ENCODE peak calls at places on chromosomes 7 and 10, in four cellular contexts. L, D, E and Y are unnamed samples.

GRCh38 chr10:14673189-14673947 is 101.3 kb downstream of the FAM107B start:
- DNase-seq in D (no peak), E (no peak), L (no peak), Y (no peak)

GRCh38 chr7:28348631-28349030 is 63.7 kb upstream of the CREB5 start:
- DNase-seq in E (no peak), L (no peak), D (peak), Y (no peak)

GRCh38 chr7:136688601-136689000 is 179.9 kb upstream of the CHRM2 start:
- DNase-seq in E (no peak), D (no peak), L (no peak), Y (no peak)

GRCh38 chr7:74058486-74058885 is 25.1 kb upstream of the LIMK1 start:
- DNase-seq in L (no peak), D (no peak), E (no peak), Y (no peak)

GRCh38 chr10:122703483-122704448 is 4.1 kb upstream of the C10orf120 start:
- DNase-seq in E (peak), D (peak), L (peak), Y (peak)

GRCh38 chr7:5692112-5692844 is 89.2 kb downstream of the RNF216 start:
- DNase-seq in D (peak), L (peak), E (peak), Y (peak)

GRCh38 chr10:24762966-24763623 is 39.4 kb upstream of the ARHGAP21 start:
- DNase-seq in L (no peak), D (no peak), E (no peak), Y (peak)

GRCh38 chr7:64881461-64882287 is 21.4 kb upstream of the ZNF273 start:
- DNase-seq in L (peak), D (no peak), E (no peak), Y (no peak)

GRCh38 chr10:33802566-33802965 is 468.1 kb upstream of the NRP1 start:
- DNase-seq in E (no peak), L (no peak), D (no peak), Y (no peak)

GRCh38 chr7:74043523-74043951 is 15.6 kb downstream of the ELN start:
- DNase-seq in D (no peak), E (peak), L (no peak), Y (no peak)

GRCh38 chr10:68096913-68097509 is 12.3 kb upstream of the MYPN start:
- DNase-seq in L (peak), D (peak), E (no peak), Y (peak)

GRCh38 chr10:48199580-48200377 is 74.7 kb downstream of the FRMPD2 start:
- DNase-seq in L (no peak), E (no peak), D (no peak), Y (no peak)

GRCh38 chr7:150756858-150757257 is 19.6 kb downstream of the GIMAP5 start:
- DNase-seq in L (no peak), E (no peak), D (no peak), Y (peak)

GRCh38 chr10:15591937-15592336 is 127.8 kb downstream of the ITGA8 start:
- DNase-seq in D (no peak), L (no peak), E (no peak), Y (no peak)

GRCh38 chr7:42262907-42263466 is 26.0 kb upstream of the GLI3 start:
- DNase-seq in D (no peak), E (peak), L (no peak), Y (no peak)

GRCh38 chr10:86128360-86128759 is 238.2 kb downstream of the GRID1 start:
- DNase-seq in E (no peak), D (no peak), L (no peak), Y (no peak)

GRCh38 chr7:154583454-154583853 is 419.5 kb downstream of the PAXIP1 start:
- DNase-seq in E (no peak), D (no peak), L (no peak), Y (no peak)

GRCh38 chr7:107659666-107660065 is 962 bp upstream of the SLC26A4 start:
- DNase-seq in L (no peak), D (no peak), E (no peak), Y (no peak)

GRCh38 chr10:102230264-102230860 is 4.3 kb downstream of the ELOVL3 start:
- DNase-seq in E (peak), D (no peak), L (peak), Y (peak)

GRCh38 chr7:32142649-32143048 is 72.4 kb upstream of the PDE1C start:
- DNase-seq in E (no peak), L (no peak), D (no peak), Y (no peak)

GRCh38 chr7:3239291-3239691 is 61.8 kb upstream of the SDK1 start:
- DNase-seq in D (no peak), L (no peak), E (no peak), Y (no peak)

GRCh38 chr10:76382381-76382851 is 951.0 kb downstream of the LRMDA start:
- DNase-seq in E (no peak), L (no peak), D (no peak), Y (no peak)

GRCh38 chr7:45919947-45920542 is 1.0 kb downstream of the IGFBP3 start:
- DNase-seq in E (peak), D (no peak), L (no peak), Y (no peak)

GRCh38 chr7:158695726-158696452 is 8.7 kb downstream of the NCAPG2 start:
- DNase-seq in D (peak), E (peak), L (peak), Y (peak)

GRCh38 chr10:118458957-118459641 is 117.0 kb upstream of the FAM204A start:
- DNase-seq in L (no peak), D (no peak), E (no peak), Y (no peak)

GRCh38 chr7:55019691-55020480 is 1.1 kb downstream of the EGFR start:
- DNase-seq in E (peak), L (no peak), D (no peak), Y (no peak)

GRCh38 chr10:23448802-23449570 is 10.1 kb downstream of the OTUD1 start:
- DNase-seq in E (no peak), D (no peak), L (no peak), Y (peak)

GRCh38 chr10:29703276-29703675 is 68.5 kb upstream of the SVIL start:
- DNase-seq in L (no peak), D (no peak), E (peak), Y (no peak)

GRCh38 chr10:61974611-61975010 is 73.1 kb downstream of the ARID5B start:
- DNase-seq in D (no peak), E (peak), L (peak), Y (peak)

GRCh38 chr7:38382627-38383026 is 109.2 kb upstream of the TARP start:
- DNase-seq in E (no peak), L (no peak), D (no peak), Y (no peak)

GRCh38 chr10:102416181-102417094 is 2.1 kb downstream of the PSD start:
- DNase-seq in E (peak), L (no peak), D (no peak), Y (no peak)

GRCh38 chr7:1531263-1531978 is 919 bp downstream of the MAFK start:
- DNase-seq in E (peak), L (peak), D (no peak), Y (peak)

GRCh38 chr7:138585283-138585993 is 115.7 kb downstream of the SVOPL start:
- DNase-seq in E (no peak), L (no peak), D (no peak), Y (no peak)
- H3K27ac ChIP-seq in E (no peak), L (no peak), D (no peak), Y (no peak)

GRCh38 chr7:133345690-133346421 is 93.0 kb downstream of the EXOC4 start:
- DNase-seq in L (no peak), E (no peak), D (no peak), Y (no peak)
- H3K27ac ChIP-seq in L (no peak), E (no peak), D (no peak), Y (no peak)

GRCh38 chr10:110817614-110818013 is 54.1 kb upstream of the PDCD4 start:
- DNase-seq in E (no peak), L (no peak), D (no peak), Y (no peak)

GRCh38 chr10:110815354-110816004 is 56.2 kb upstream of the PDCD4 start:
- DNase-seq in D (no peak), L (no peak), E (peak), Y (no peak)

GRCh38 chr10:110821508-110821907 is 50.2 kb upstream of the PDCD4 start:
- DNase-seq in E (peak), D (peak), L (no peak), Y (no peak)

GRCh38 chr10:110820321-110820814 is 51.4 kb upstream of the PDCD4 start:
- DNase-seq in D (peak), L (no peak), E (peak), Y (peak)

GRCh38 chr10:110818311-110819257 is 53.1 kb upstream of the PDCD4 start:
- DNase-seq in L (peak), D (no peak), E (peak), Y (no peak)
- H3K27ac ChIP-seq in L (peak), D (peak), E (peak), Y (no peak)

GRCh38 chr10:124523301-124523871 is 61.8 kb downstream of the LHPP start:
- DNase-seq in E (no peak), L (no peak), D (no peak), Y (peak)
- H3K27ac ChIP-seq in E (no peak), L (peak), D (peak), Y (no peak)

DNA sequence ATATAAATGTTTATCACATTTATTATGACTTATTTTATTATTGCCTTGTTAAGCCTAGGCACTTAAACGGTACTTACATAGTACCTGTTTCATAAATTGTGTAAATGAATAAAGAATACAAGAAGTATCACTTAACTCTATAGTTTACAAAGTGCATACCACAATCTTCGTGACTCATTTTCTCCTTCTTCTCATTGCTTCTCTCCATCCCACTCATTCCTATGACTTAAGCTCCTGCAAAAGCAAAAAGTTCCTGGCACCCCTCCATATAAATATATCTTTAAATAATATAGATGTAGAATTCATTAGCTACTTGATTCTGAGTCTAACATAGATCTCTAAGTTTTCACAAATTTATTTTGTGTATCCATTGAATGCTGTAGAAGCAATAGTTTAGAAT is 1382.0 kb upstream of the CELF2 start:
- DNase-seq in L (no peak), E (no peak), D (no peak), Y (no peak)
- H3K27ac ChIP-seq in L (no peak), E (no peak), D (no peak), Y (no peak)

DNA sequence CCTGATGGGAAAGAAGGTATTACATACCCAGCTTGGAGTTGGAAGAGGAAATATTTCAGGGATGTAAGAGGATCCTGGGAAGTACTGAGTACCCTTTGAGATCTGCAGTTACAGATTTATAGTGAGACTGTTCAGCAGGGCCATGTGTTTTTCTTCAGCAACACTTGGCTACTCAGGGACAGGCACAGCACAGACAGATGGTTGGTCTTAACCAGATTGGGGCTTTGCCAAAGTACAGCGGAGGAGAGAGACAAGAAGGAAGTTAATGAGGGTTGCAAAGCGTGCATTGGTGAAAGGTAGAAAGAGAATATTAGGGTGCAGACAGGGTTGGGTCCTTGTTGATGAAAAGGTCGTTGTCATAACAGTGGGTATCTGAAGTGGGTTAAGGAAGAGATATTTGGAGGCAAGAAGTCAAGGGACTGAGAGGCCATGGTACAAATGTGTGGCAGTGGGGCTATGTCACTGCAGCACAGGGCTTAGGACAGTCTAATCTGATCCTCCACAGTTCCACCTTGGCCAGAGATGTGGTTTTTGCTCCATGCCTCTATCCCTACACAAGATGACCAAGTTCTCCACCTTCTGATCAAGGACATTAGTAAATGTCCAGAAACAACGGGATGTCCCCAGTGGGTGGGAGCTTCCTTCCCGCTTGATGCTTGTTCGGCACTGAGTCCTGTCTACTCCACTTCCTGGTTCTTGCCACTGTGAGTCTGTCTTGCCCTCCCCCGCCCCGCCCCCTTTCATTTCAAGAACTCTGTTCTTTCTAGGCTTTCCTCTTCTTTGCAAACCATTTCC is 18.9 kb upstream of the DNAJC1 start:
- DNase-seq in D (no peak), E (peak), L (peak), Y (no peak)
- H3K27ac ChIP-seq in D (no peak), E (no peak), L (no peak), Y (no peak)

GRCh38 chr10:120278069-120278468 is 179.0 kb upstream of the PLPP4 start:
- DNase-seq in D (no peak), E (no peak), L (no peak), Y (no peak)
- H3K27ac ChIP-seq in D (no peak), E (no peak), L (no peak), Y (no peak)

DNA sequence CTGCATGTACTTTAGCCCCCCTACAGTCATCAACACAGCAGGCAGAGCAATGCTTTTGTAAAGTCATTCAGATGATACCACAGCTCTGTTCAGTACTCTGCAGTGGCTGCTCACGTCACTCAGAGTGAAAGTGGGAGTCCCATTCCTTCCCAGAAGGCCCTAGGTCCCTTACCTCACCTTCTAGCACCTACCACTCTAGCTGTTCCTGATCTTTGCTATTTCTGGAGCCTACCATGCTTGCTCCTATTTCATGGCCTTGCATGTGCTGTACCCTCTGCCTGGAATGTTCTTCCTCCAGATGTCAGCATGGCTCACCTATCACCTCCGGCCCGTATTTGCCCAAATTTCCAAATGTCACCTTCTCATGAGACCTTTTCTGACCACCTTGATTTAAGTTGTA is 94.3 kb upstream of the PRR15 start:
- DNase-seq in L (no peak), D (no peak), E (no peak), Y (no peak)
- H3K27ac ChIP-seq in L (peak), D (no peak), E (no peak), Y (no peak)

GRCh38 chr10:69479737-69480412 is 28.6 kb downstream of the TSPAN15 start:
- DNase-seq in D (no peak), L (no peak), E (no peak), Y (peak)

GRCh38 chr10:69481280-69481679 is 30.0 kb downstream of the TSPAN15 start:
- DNase-seq in L (no peak), D (no peak), E (no peak), Y (peak)

GRCh38 chr10:69479241-69479730 is 28.0 kb downstream of the TSPAN15 start:
- DNase-seq in L (no peak), E (peak), D (peak), Y (peak)

GRCh38 chr10:69475433-69475830 is 24.2 kb downstream of the TSPAN15 start:
- DNase-seq in D (no peak), E (no peak), L (no peak), Y (no peak)

GRCh38 chr10:69477968-69478597 is 26.8 kb downstream of the TSPAN15 start:
- DNase-seq in E (no peak), D (peak), L (no peak), Y (no peak)
- H3K27ac ChIP-seq in E (no peak), D (no peak), L (peak), Y (no peak)

GRCh38 chr7:51316666-51317581 is at the start of gene COBL:
- DNase-seq in L (peak), E (peak), D (peak), Y (no peak)
- H3K27ac ChIP-seq in L (peak), E (peak), D (peak), Y (no peak)